ENCODE peak calls at places on chromosome 22, in five cellular contexts. E is Peyer's patch; W is GM12865; P is CD4-positive, alpha-beta T cell; T is neural progenitor cell. G is an unnamed sample.

GRCh38 chr22:40215266-40215665 is 37.5 kb downstream of the TNRC6B start:
- DNase-seq in E (no peak), W (no peak), P (no peak), T (no peak), G (no peak)

GRCh38 chr22:50175191-50175461 is 4.6 kb downstream of the PANX2 start:
- DNase-seq in E (no peak), W (no peak), P (no peak), T (no peak), G (no peak)

GRCh38 chr22:28009272-28009827 is 90.3 kb upstream of the PITPNB start:
- DNase-seq in E (peak), W (peak), P (peak), T (peak), G (peak)

GRCh38 chr22:32482708-32483107 is 8.1 kb downstream of the FBXO7 start:
- DNase-seq in E (no peak), W (peak), P (no peak), T (no peak), G (peak)

GRCh38 chr22:45413368-45414211 is at the start of the genes RIBC2 and SMC1B:
- DNase-seq in E (peak), W (peak), P (peak), T (peak), G (peak)

GRCh38 chr22:40665312-40665711 is 14.0 kb upstream of the MCHR1 start:
- DNase-seq in E (no peak), W (no peak), P (no peak), T (no peak), G (no peak)

GRCh38 chr22:11360632-11361031 is 4167.4 kb upstream of the OR11H1 start:
- DNase-seq in E (no peak), W (no peak), P (no peak), T (no peak), G (no peak)

GRCh38 chr22:40732996-40733292 is 53.7 kb downstream of the MCHR1 start:
- DNase-seq in E (no peak), W (no peak), P (no peak), T (no peak), G (no peak)

GRCh38 chr22:31199187-31199586 is 12.9 kb upstream of the LIMK2 start:
- DNase-seq in E (no peak), W (no peak), P (no peak), T (no peak), G (no peak)
- TF ChIP-seq CTCF in E (peak), W (no peak), P (no peak), T (peak), G (no peak)

GRCh38 chr22:29267462-29267857 is 321 bp downstream of the RHBDD3 start:
- DNase-seq in E (no peak), W (no peak), P (no peak), T (no peak), G (no peak)
- TF ChIP-seq CTCF in E (no peak), W (no peak), P (no peak), T (no peak), G (no peak)

DNA sequence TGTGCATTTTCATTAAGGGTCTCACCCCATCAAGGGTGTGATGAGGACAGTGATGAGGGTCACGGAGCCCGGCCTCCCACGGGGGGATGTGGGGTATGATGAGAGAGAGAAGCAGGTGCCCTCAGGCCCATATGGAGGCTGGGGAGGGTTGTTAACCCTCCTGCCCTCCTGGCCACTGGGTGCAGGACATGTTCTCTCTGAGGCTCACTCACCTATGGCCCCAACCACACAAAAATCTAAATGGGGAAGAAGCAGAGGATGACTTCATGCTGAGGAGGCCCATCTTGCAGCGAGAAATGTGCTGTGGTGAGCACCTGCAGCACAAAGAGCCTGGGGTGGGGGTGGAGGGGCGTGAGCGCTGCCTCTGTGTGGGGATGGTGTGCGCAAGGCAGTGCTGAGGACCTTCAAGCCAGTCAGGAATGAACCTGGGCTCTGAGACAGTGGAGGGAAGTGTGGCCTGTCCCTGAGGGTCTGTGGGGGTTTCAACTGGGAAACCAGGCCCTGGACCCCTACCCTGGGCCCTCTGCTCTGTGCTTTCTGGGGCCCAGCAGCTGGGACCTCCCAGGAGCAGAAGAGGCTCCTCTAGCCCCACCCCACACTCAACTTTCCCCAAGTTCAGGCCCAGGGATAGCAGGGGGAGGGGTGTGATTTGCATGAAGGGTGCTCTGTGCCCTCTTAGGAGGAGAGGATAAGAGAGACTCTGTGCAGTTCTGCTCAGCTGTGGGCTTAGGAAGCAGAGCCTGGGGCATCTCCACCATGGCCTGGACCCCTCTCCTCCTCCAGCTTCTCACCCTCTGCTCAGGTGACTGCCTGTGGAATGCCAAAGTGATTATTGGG is 43.0 kb upstream of the TOP3B start:
- DNase-seq in E (peak), W (peak), P (no peak), T (no peak), G (peak)
- TF ChIP-seq CTCF in E (no peak), W (no peak), P (no peak), T (no peak), G (no peak)

GRCh38 chr22:23984430-23984829 is 4.5 kb downstream of the GSTT2 start:
- DNase-seq in E (peak), W (peak), P (peak), T (no peak), G (no peak)
- TF ChIP-seq CTCF in E (no peak), W (peak), P (peak), T (no peak), G (peak)